ENCODE peak calls at places on chromosomes 5 and 9, in six cellular contexts. D is iPS-NIHi11; C is lower lobe of right lung; M is activated T-helper 1 cell treated with anti-CD3 and anti-CD28 coated beads, Interleukin-2, amount 50 U/mL, for 16 hours; Y is NCI-H1092 treated with DMSO at 0.1 percent for 48 hours; Q is fibroblast of lung. A is an unnamed sample.

GRCh38 chr9:134628354-134628736 is 13.3 kb upstream of the COL5A1 start:
- DNase-seq in Q (no peak), M (no peak), D (no peak), C (no peak), Y (no peak), A (no peak)

GRCh38 chr5:56465757-56466127 is 232.6 kb upstream of the ANKRD55 start:
- DNase-seq in C (no peak), Y (no peak), D (no peak), Q (no peak), M (no peak), A (no peak)

GRCh38 chr5:64295100-64295499 is 129.5 kb downstream of the RNF180 start:
- DNase-seq in D (no peak), M (no peak), C (no peak), Y (no peak), Q (no peak), A (no peak)

GRCh38 chr9:95193067-95193466 is 124.4 kb downstream of the FANCC start:
- DNase-seq in M (no peak), Y (no peak), C (no peak), Q (no peak), D (peak), A (peak)

GRCh38 chr5:42360641-42361320 is 62.5 kb upstream of the GHR start:
- DNase-seq in D (peak), Y (no peak), M (no peak), C (no peak), Q (no peak), A (peak)

GRCh38 chr5:170342153-170342552 is 44.6 kb upstream of the LCP2 start:
- DNase-seq in Y (no peak), D (no peak), C (no peak), Q (no peak), M (no peak), A (no peak)

GRCh38 chr9:134870311-134870694 is 10.3 kb upstream of the FCN2 start:
- DNase-seq in D (no peak), C (no peak), M (no peak), Q (no peak), Y (no peak), A (no peak)

GRCh38 chr5:11903121-11903613 is 1.1 kb downstream of the CTNND2 start:
- DNase-seq in D (no peak), Y (no peak), Q (peak), C (no peak), M (no peak), A (no peak)

GRCh38 chr5:673837-674629 is 19.1 kb downstream of the TPPP start:
- DNase-seq in Q (no peak), C (peak), D (peak), M (no peak), Y (no peak), A (no peak)

GRCh38 chr5:150763023-150763793 is 4.4 kb upstream of the DCTN4 start:
- DNase-seq in D (no peak), Q (peak), M (no peak), C (no peak), Y (peak), A (peak)

A was measured in activated CD4-positive, alpha-beta T cell treated with anti-CD3 and anti-CD28 coated beads, Interleukin-2, amount 10 ng/mL, durations not matched to agents 24 days and 14 days.